ENCODE peak calls at places on chromosomes 13 and 19, in five cellular contexts. S, Z, J, M and G are unnamed samples.

GRCh38 chr13:37966266-37966665 is 96.7 kb upstream of the TRPC4 start:
- DNase-seq in J (peak; percentile 2), M (no peak), Z (no peak), S (no peak), G (no peak)

GRCh38 chr13:28704919-28705318 is 13.9 kb downstream of the SLC46A3 start:
- DNase-seq in M (no peak), Z (no peak), J (no peak), S (no peak), G (no peak)

GRCh38 chr19:584240-585001 is 5.3 kb upstream of the HCN2 start:
- DNase-seq in S (peak; percentile 65), M (no peak), Z (peak; percentile 67), J (no peak), G (peak; percentile 57)

GRCh38 chr19:5624154-5624663 is 1.3 kb downstream of the SAFB start:
- DNase-seq in S (peak; percentile 19), J (peak; percentile 63), Z (peak; percentile 12), M (no peak), G (peak; percentile 6)

GRCh38 chr13:98821372-98822237 is 69.1 kb upstream of the SLC15A1 start:
- DNase-seq in M (no peak), J (no peak), Z (no peak), S (peak; percentile 54), G (no peak)

GRCh38 chr13:48223016-48223385 is 10.0 kb upstream of the ITM2B start:
- DNase-seq in Z (no peak), S (no peak), J (no peak), M (no peak), G (no peak)

GRCh38 chr13:111076156-111077013 is 38.7 kb upstream of the ARHGEF7 start:
- DNase-seq in Z (no peak), S (no peak), M (no peak), J (no peak), G (no peak)

GRCh38 chr13:97108535-97108910 is 113.6 kb upstream of the MBNL2 start:
- DNase-seq in J (peak; percentile 74), Z (no peak), S (no peak), M (no peak), G (no peak)

GRCh38 chr13:41833851-41834250 is 127.1 kb downstream of the VWA8 start:
- DNase-seq in J (no peak), Z (no peak), S (no peak), M (no peak), G (no peak)

GRCh38 chr19:18449552-18449951 is 11.6 kb upstream of the ISYNA1 start:
- DNase-seq in M (no peak), S (no peak), J (no peak), Z (no peak), G (no peak)

GRCh38 chr19:23203841-23204344 is 46.3 kb downstream of the ZNF724 start:
- DNase-seq in J (peak; percentile 12), S (no peak), M (no peak), Z (no peak), G (no peak)

GRCh38 chr19:29524912-29525870 is 603 bp upstream of the VSTM2B start:
- DNase-seq in Z (no peak), J (no peak), S (no peak), M (no peak), G (no peak)

GRCh38 chr13:91904597-91904996 is 506.2 kb downstream of the GPC5 start:
- DNase-seq in M (no peak), Z (no peak), J (peak; percentile 15), S (no peak), G (no peak)

GRCh38 chr19:35404879-35405622 is 34.2 kb downstream of the GPR42 start:
- DNase-seq in J (peak; percentile 89), Z (no peak), M (no peak), S (peak; percentile 73), G (no peak)

GRCh38 chr13:49388256-49388655 is 55.6 kb downstream of the CAB39L start:
- DNase-seq in S (no peak), Z (no peak), M (no peak), J (no peak), G (no peak)

GRCh38 chr19:14519860-14520407 is 1.7 kb upstream of the DNAJB1 start:
- DNase-seq in J (peak; percentile 49), Z (no peak), S (no peak), M (no peak), G (no peak)

GRCh38 chr19:848457-848921 is 3.6 kb upstream of the ELANE start:
- DNase-seq in J (no peak), M (no peak), S (no peak), Z (no peak), G (no peak)

GRCh38 chr19:52464798-52465470 is 11.6 kb downstream of the ZNF578 start:
- DNase-seq in Z (no peak), S (peak; percentile 24), M (no peak), J (no peak), G (no peak)

GRCh38 chr13:96652506-96652905 is 341.8 kb downstream of the OXGR1 start:
- DNase-seq in S (no peak), M (no peak), J (peak; percentile 53), Z (no peak), G (no peak)

GRCh38 chr13:30581582-30581981 is 36.1 kb upstream of the USPL1 start:
- DNase-seq in J (peak; percentile 46), Z (no peak), S (peak; percentile 35), M (no peak), G (no peak)

GRCh38 chr19:35162471-35163326 is 8.2 kb downstream of the FXYD5 start:
- DNase-seq in M (no peak), S (no peak), Z (no peak), J (peak; percentile 55), G (no peak)

GRCh38 chr13:100297413-100297812 is 208.5 kb downstream of the PCCA start:
- DNase-seq in S (no peak), J (no peak), M (no peak), Z (no peak), G (no peak)

GRCh38 chr13:108120332-108120731 is 95.0 kb downstream of the LIG4 start:
- DNase-seq in S (no peak), M (no peak), J (no peak), Z (no peak), G (no peak)

GRCh38 chr13:39263033-39263432 is 224.8 kb downstream of the NHLRC3 start:
- DNase-seq in S (peak; percentile 64), M (peak; percentile 36), Z (peak; percentile 30), J (peak; percentile 31), G (peak; percentile 1)

GRCh38 chr19:22806418-22806817 is 22.5 kb upstream of the ZNF99 start:
- DNase-seq in Z (no peak), M (no peak), S (no peak), J (no peak), G (no peak)

GRCh38 chr13:28865312-28865711 is 45.2 kb downstream of the MTUS2 start:
- DNase-seq in M (no peak), J (no peak), S (no peak), Z (no peak), G (no peak)

GRCh38 chr19:49019242-49019932 is 2.5 kb upstream of the LHB start:
- DNase-seq in M (no peak), Z (peak; percentile 66), S (peak; percentile 88), J (peak; percentile 53), G (peak; percentile 47)

GRCh38 chr19:29326351-29326750 is 113.4 kb upstream of the UQCRFS1 start:
- DNase-seq in M (no peak), J (no peak), S (no peak), Z (no peak), G (no peak)

GRCh38 chr13:69948016-69948415 is 159.6 kb upstream of the ATXN8OS start:
- DNase-seq in Z (no peak), M (no peak), S (no peak), J (no peak), G (no peak)

GRCh38 chr13:109836629-109837607 is 50.5 kb upstream of the IRS2 start:
- DNase-seq in Z (no peak), S (peak; percentile 63), M (no peak), J (no peak), G (no peak)

GRCh38 chr19:7506385-7507328 is 9.2 kb upstream of the ZNF358 start:
- DNase-seq in S (peak; percentile 63), Z (no peak), M (peak; percentile 37), J (peak; percentile 82), G (no peak)

GRCh38 chr19:23787106-23787505 is 28.4 kb upstream of the ZNF681 start:
- DNase-seq in M (no peak), S (no peak), Z (no peak), J (peak; percentile 90), G (no peak)

GRCh38 chr19:46722421-46723022 is 5.6 kb upstream of the PRKD2 start:
- DNase-seq in Z (no peak), J (no peak), M (no peak), S (no peak), G (no peak)

GRCh38 chr13:66689628-66690027 is 540.5 kb downstream of the PCDH9 start:
- DNase-seq in M (no peak), Z (no peak), J (peak; percentile 56), S (no peak), G (no peak)

GRCh38 chr19:30637926-30638325 is 265.7 kb downstream of the ZNF536 start:
- DNase-seq in Z (no peak), J (no peak), S (no peak), M (no peak), G (no peak)